ENCODE peak calls at places on chromosomes 12 and 14, in seven cellular contexts. One of them, this sample, is unnamed.
A peak's percentile ranks its signal among the peaks of the same experiment; 100 is the strongest.

GRCh38 chr12:69553626-69554248 is 31.5 kb upstream of the CCT2 start:
- DNase-seq in AG09309: no peak
- DNase-seq in A549: no peak
- DNase-seq in left ventricle myocardium inferior: no peak
- DNase-seq in HCT116: no peak
- DNase-seq in T-helper 9 cell: no peak
- DNase-seq in NCI-H460: no peak
- DNase-seq in this sample: no peak

GRCh38 chr12:106427917-106428316 is 70.4 kb downstream of the POLR3B start:
- DNase-seq in AG09309: no peak
- DNase-seq in A549: no peak
- DNase-seq in left ventricle myocardium inferior: no peak
- DNase-seq in HCT116: no peak
- DNase-seq in T-helper 9 cell: no peak
- DNase-seq in NCI-H460: no peak
- DNase-seq in this sample: no peak

GRCh38 chr12:82740129-82741000 is 53.7 kb downstream of the TMTC2 start:
- DNase-seq in AG09309: peak; percentile 63
- DNase-seq in A549: peak; percentile 72
- DNase-seq in left ventricle myocardium inferior: no peak
- DNase-seq in HCT116: peak; percentile 84
- DNase-seq in T-helper 9 cell: no peak
- DNase-seq in NCI-H460: peak; percentile 72
- DNase-seq in this sample: no peak

GRCh38 chr14:73884438-73885190 is 2.0 kb upstream of the ZNF410 start:
- DNase-seq in AG09309: no peak
- DNase-seq in A549: no peak
- DNase-seq in left ventricle myocardium inferior: no peak
- DNase-seq in HCT116: no peak
- DNase-seq in T-helper 9 cell: no peak
- DNase-seq in NCI-H460: no peak
- DNase-seq in this sample: no peak

GRCh38 chr14:99724196-99724891 is 40.2 kb downstream of the CYP46A1 start:
- DNase-seq in AG09309: no peak
- DNase-seq in A549: no peak
- DNase-seq in left ventricle myocardium inferior: no peak
- DNase-seq in HCT116: no peak
- DNase-seq in T-helper 9 cell: no peak
- DNase-seq in NCI-H460: no peak
- DNase-seq in this sample: no peak

GRCh38 chr12:96448287-96448686 is 41.1 kb upstream of the CFAP54 start:
- DNase-seq in AG09309: no peak
- DNase-seq in A549: no peak
- DNase-seq in left ventricle myocardium inferior: no peak
- DNase-seq in HCT116: no peak
- DNase-seq in T-helper 9 cell: no peak
- DNase-seq in NCI-H460: no peak
- DNase-seq in this sample: no peak

GRCh38 chr14:22685467-22685866 is 41.3 kb upstream of the OR6J1 start:
- DNase-seq in AG09309: no peak
- DNase-seq in A549: no peak
- DNase-seq in left ventricle myocardium inferior: no peak
- DNase-seq in HCT116: no peak
- DNase-seq in T-helper 9 cell: no peak
- DNase-seq in NCI-H460: no peak
- DNase-seq in this sample: no peak

GRCh38 chr12:49079796-49080195 is 10.0 kb upstream of the RHEBL1 start:
- DNase-seq in AG09309: no peak
- DNase-seq in A549: no peak
- DNase-seq in left ventricle myocardium inferior: no peak
- DNase-seq in HCT116: no peak
- DNase-seq in T-helper 9 cell: no peak
- DNase-seq in NCI-H460: no peak
- DNase-seq in this sample: no peak

GRCh38 chr14:92729632-92730358 is 18.6 kb downstream of the LGMN start:
- DNase-seq in AG09309: peak; percentile 65
- DNase-seq in A549: no peak
- DNase-seq in left ventricle myocardium inferior: no peak
- DNase-seq in HCT116: no peak
- DNase-seq in T-helper 9 cell: no peak
- DNase-seq in NCI-H460: no peak
- DNase-seq in this sample: no peak

GRCh38 chr14:99258341-99258781 is 13.6 kb downstream of the BCL11B start:
- DNase-seq in AG09309: no peak
- DNase-seq in A549: no peak
- DNase-seq in left ventricle myocardium inferior: no peak
- DNase-seq in HCT116: no peak
- DNase-seq in T-helper 9 cell: no peak
- DNase-seq in NCI-H460: no peak
- DNase-seq in this sample: peak; percentile 15

GRCh38 chr14:53493310-53493709 is 340.2 kb upstream of the DDHD1 start:
- DNase-seq in AG09309: no peak
- DNase-seq in A549: no peak
- DNase-seq in left ventricle myocardium inferior: no peak
- DNase-seq in HCT116: no peak
- DNase-seq in T-helper 9 cell: no peak
- DNase-seq in NCI-H460: no peak
- DNase-seq in this sample: no peak

GRCh38 chr12:65631621-65632111 is 192.6 kb upstream of the HMGA2 start:
- DNase-seq in AG09309: peak; percentile 99
- DNase-seq in A549: peak; percentile 95
- DNase-seq in left ventricle myocardium inferior: no peak
- DNase-seq in HCT116: peak; percentile 97
- DNase-seq in T-helper 9 cell: no peak
- DNase-seq in NCI-H460: peak; percentile 94
- DNase-seq in this sample: no peak

GRCh38 chr12:25745281-25745680 is 192.2 kb upstream of the LMNTD1 start:
- DNase-seq in AG09309: no peak
- DNase-seq in A549: no peak
- DNase-seq in left ventricle myocardium inferior: no peak
- DNase-seq in HCT116: no peak
- DNase-seq in T-helper 9 cell: no peak
- DNase-seq in NCI-H460: no peak
- DNase-seq in this sample: no peak

GRCh38 chr12:112843272-112843671 is 51.7 kb downstream of the RPH3A start:
- DNase-seq in AG09309: no peak
- DNase-seq in A549: peak; percentile 30
- DNase-seq in left ventricle myocardium inferior: no peak
- DNase-seq in HCT116: no peak
- DNase-seq in T-helper 9 cell: no peak
- DNase-seq in NCI-H460: no peak
- DNase-seq in this sample: no peak

GRCh38 chr14:43003845-43004244 is 1397.2 kb downstream of the LRFN5 start:
- DNase-seq in AG09309: no peak
- DNase-seq in A549: peak; percentile 41
- DNase-seq in left ventricle myocardium inferior: no peak
- DNase-seq in HCT116: peak; percentile 21
- DNase-seq in T-helper 9 cell: no peak
- DNase-seq in NCI-H460: no peak
- DNase-seq in this sample: no peak

This sample was measured in CD8-positive, alpha-beta T cell.